ENCODE peak calls at places on chromosome 4, in nine cellular contexts. Q is SK-N-SH; V is HCT116; M is keratinocyte; J is kidney; R is WERI-Rb-1; L is CD8-positive, alpha-beta T cell; W is astrocyte of the cerebellum; I is uterus. D is an unnamed sample.

GRCh38 chr4:149549911-149550310 is 265.7 kb downstream of the IQCM start:
- DNase-seq in W (no peak), R (peak), I (no peak), J (no peak), V (no peak), Q (no peak), L (no peak), M (no peak), D (no peak)

GRCh38 chr4:182807841-182808548 is 109.2 kb downstream of the DCTD start:
- DNase-seq in V (no peak), Q (no peak), W (no peak), L (no peak), M (no peak), I (no peak), J (no peak), R (no peak), D (no peak)

GRCh38 chr4:53563824-53564223 is 27.5 kb downstream of the LNX1 start:
- DNase-seq in M (peak), I (no peak), L (no peak), W (peak), V (no peak), R (no peak), Q (no peak), J (no peak), D (no peak)

GRCh38 chr4:185119927-185120630 is 23.0 kb upstream of the SLC25A4 start:
- DNase-seq in W (no peak), R (no peak), M (no peak), Q (no peak), V (no peak), L (no peak), I (no peak), J (no peak), D (no peak)

GRCh38 chr4:55545681-55546632 is 752 bp downstream of the CLOCK start:
- DNase-seq in Q (peak), V (peak), M (no peak), W (peak), L (peak), J (peak), I (peak), R (peak), D (peak)

GRCh38 chr4:123561525-123561924 is 164.9 kb downstream of the SPRY1 start:
- DNase-seq in L (no peak), I (no peak), M (no peak), Q (no peak), J (no peak), W (no peak), R (no peak), V (no peak), D (no peak)

GRCh38 chr4:144288011-144288903 is 147.7 kb upstream of the GYPA start:
- DNase-seq in V (no peak), J (no peak), Q (no peak), R (peak), I (no peak), L (no peak), W (no peak), M (no peak), D (no peak)

GRCh38 chr4:43651991-43652390 is 759.5 kb downstream of the GRXCR1 start:
- DNase-seq in I (no peak), R (no peak), J (no peak), Q (no peak), L (no peak), M (no peak), W (no peak), V (no peak), D (no peak)

GRCh38 chr4:52572936-52573485 is 86.1 kb downstream of the USP46 start:
- DNase-seq in M (no peak), W (peak), J (no peak), V (no peak), R (no peak), L (no peak), Q (no peak), I (no peak), D (no peak)

GRCh38 chr4:121666091-121666679 is 30.6 kb downstream of the ANXA5 start:
- DNase-seq in J (no peak), Q (no peak), R (no peak), M (no peak), W (no peak), V (no peak), L (no peak), I (peak), D (no peak)

GRCh38 chr4:151641167-151641566 is 119.6 kb downstream of the GATB start:
- DNase-seq in W (no peak), I (no peak), Q (no peak), L (no peak), J (no peak), V (no peak), R (no peak), M (no peak), D (no peak)

GRCh38 chr4:87985097-87985886 is 9.8 kb downstream of the SPP1 start:
- DNase-seq in W (no peak), J (peak), I (no peak), R (peak), M (no peak), L (no peak), V (peak), Q (peak), D (peak)

GRCh38 chr4:71729856-71730255 is 54.0 kb downstream of the GC start:
- DNase-seq in J (no peak), W (no peak), L (no peak), I (no peak), Q (no peak), V (no peak), M (no peak), R (peak), D (no peak)

GRCh38 chr4:68180858-68181531 is 51.3 kb upstream of the TMPRSS11F start:
- DNase-seq in Q (no peak), J (no peak), I (no peak), W (no peak), M (peak), R (no peak), L (no peak), V (no peak), D (no peak)

GRCh38 chr4:128844931-128845330 is 35.4 kb downstream of the JADE1 start:
- DNase-seq in M (no peak), R (no peak), I (no peak), L (no peak), W (no peak), J (peak), Q (no peak), V (no peak), D (no peak)

GRCh38 chr4:133147365-133147821 is 1.7 kb upstream of the PCDH10 start:
- DNase-seq in J (peak), W (no peak), M (no peak), V (no peak), R (no peak), L (no peak), I (no peak), Q (no peak), D (peak)

GRCh38 chr4:133145241-133145640 is 3.9 kb upstream of the PCDH10 start:
- DNase-seq in L (no peak), W (no peak), M (no peak), J (no peak), R (no peak), Q (no peak), V (no peak), I (no peak), D (no peak)

GRCh38 chr4:133146192-133146573 is 2.9 kb upstream of the PCDH10 start:
- DNase-seq in W (no peak), J (no peak), V (no peak), L (no peak), Q (no peak), M (no peak), R (no peak), I (no peak), D (no peak)

GRCh38 chr4:133146574-133147198 is 2.4 kb upstream of the PCDH10 start:
- DNase-seq in M (no peak), I (peak), Q (peak), L (no peak), V (no peak), R (peak), W (no peak), J (peak), D (peak)

GRCh38 chr4:133145758-133146157 is 3.3 kb upstream of the PCDH10 start:
- DNase-seq in W (no peak), Q (no peak), M (no peak), I (no peak), J (no peak), V (no peak), R (no peak), L (no peak), D (no peak)
- H3K4me3 ChIP-seq in W (peak), Q (peak), M (no peak), I (no peak), J (no peak), V (no peak), R (peak), L (no peak), D (no peak)

DNA sequence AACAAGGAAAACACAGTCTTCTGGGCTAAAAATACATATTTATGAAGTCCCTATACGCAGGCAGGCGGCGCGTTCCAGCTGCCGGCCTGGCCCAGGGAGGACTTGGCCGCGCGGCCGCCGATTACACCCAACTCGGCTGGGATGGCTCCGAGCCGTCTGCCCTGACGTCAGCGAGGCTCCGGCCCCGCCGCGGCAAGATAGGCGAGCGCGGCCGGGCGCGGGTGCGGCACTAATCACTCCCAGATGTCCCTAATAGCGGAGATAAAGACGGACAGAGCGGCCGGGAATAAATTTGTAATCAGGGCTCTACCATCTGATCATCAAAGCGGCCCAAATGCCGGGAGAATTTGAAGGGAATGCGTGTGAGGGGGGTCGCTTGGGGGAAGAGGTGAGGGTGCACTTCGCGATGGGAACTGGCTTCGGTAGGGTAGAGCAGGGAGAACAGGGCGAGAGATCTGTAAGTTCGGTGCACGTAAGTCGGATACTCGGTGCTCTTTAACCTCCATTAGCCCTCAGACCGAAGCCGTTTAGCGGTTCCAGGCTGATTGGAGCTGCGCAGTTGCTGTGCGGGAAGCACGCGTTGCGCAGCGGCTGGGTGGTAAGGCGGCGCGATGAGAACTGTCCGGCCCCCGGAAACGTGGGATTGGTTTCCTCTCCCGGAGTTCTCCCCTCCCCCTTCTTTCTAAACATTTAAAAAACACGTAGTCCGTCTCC is 7.7 kb downstream of the HAND2 start:
- DNase-seq in J (peak), M (no peak), R (peak), L (no peak), V (no peak), Q (peak), W (peak), I (peak), D (peak)
- H3K4me3 ChIP-seq in J (no peak), M (peak), R (peak), L (no peak), V (no peak), Q (peak), W (peak), I (peak), D (peak)

GRCh38 chr4:147163311-147163710 is 217.6 kb upstream of the TTC29 start:
- DNase-seq in W (no peak), L (no peak), J (no peak), I (no peak), V (no peak), M (no peak), R (no peak), Q (no peak), D (no peak)

GRCh38 chr4:147160908-147161513 is 215.3 kb upstream of the TTC29 start:
- DNase-seq in W (peak), J (no peak), I (no peak), Q (peak), M (peak), L (no peak), V (peak), R (peak), D (no peak)

GRCh38 chr4:147157860-147158701 is 212.4 kb upstream of the TTC29 start:
- DNase-seq in J (peak), I (peak), Q (peak), M (no peak), L (no peak), W (peak), R (peak), V (no peak), D (peak)
- H3K4me3 ChIP-seq in J (peak), I (peak), Q (peak), M (peak), L (no peak), W (peak), R (peak), V (no peak), D (peak)

GRCh38 chr4:76952071-76952470 is 2.5 kb downstream of the SEPTIN11 start:
- DNase-seq in W (no peak), Q (no peak), J (no peak), L (no peak), R (no peak), M (no peak), V (no peak), I (no peak), D (no peak)
- H3K4me3 ChIP-seq in W (peak), Q (peak), J (no peak), L (no peak), R (no peak), M (no peak), V (no peak), I (no peak), D (no peak)

GRCh38 chr4:11904117-11904535 is 475.4 kb upstream of the HS3ST1 start:
- DNase-seq in L (no peak), M (no peak), R (no peak), Q (no peak), W (no peak), J (peak), I (peak), V (no peak), D (peak)

GRCh38 chr4:11908712-11909111 is 480.0 kb upstream of the HS3ST1 start:
- DNase-seq in L (no peak), Q (no peak), J (no peak), I (no peak), R (no peak), M (no peak), V (no peak), W (no peak), D (no peak)

GRCh38 chr4:11904991-11905760 is 476.5 kb upstream of the HS3ST1 start:
- DNase-seq in L (no peak), Q (no peak), M (no peak), J (peak), I (no peak), W (no peak), V (no peak), R (no peak), D (no peak)

GRCh38 chr4:11910780-11911179 is 482.1 kb upstream of the HS3ST1 start:
- DNase-seq in R (no peak), M (no peak), Q (no peak), J (no peak), V (no peak), L (no peak), I (no peak), W (no peak), D (no peak)

GRCh38 chr4:11908205-11908604 is 479.5 kb upstream of the HS3ST1 start:
- DNase-seq in M (no peak), I (no peak), R (no peak), L (no peak), Q (no peak), W (no peak), V (no peak), J (no peak), D (no peak)
- H3K4me3 ChIP-seq in M (no peak), I (no peak), R (no peak), L (no peak), Q (no peak), W (no peak), V (no peak), J (no peak), D (no peak)

DNA sequence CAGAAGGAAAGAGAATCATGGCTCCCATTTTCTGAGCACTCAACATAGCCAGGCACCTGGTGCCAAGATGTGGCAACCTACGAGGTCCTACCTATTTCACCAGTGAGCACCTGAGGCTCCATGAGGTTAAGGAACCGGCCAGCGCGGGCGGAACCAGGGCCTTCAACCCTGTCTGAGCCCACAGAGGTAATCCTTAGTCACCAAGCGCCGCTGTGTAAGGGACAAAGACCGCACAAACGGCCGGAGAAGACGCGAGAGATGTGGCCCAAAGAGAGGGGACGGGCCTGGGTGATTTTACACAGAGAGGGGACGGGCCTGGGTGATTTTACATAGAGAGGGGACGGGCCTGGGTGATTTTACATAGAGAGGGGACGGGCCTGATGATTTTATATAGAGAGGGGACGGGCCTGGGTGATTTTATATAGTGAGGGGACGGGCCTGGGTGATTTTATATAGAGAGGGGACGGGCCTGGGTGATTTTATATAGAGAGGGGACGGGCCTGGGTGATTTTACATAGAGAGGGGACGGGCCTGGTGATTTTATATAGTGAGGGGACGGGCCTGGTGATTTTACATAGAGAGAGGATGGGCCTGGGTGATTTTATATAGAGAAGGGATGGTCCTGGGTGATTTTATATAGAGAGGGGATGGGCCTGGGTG is 114.2 kb downstream of the SMIM20 start:
- DNase-seq in L (no peak), W (no peak), M (no peak), V (no peak), Q (no peak), R (no peak), J (no peak), I (no peak), D (no peak)
- H3K4me3 ChIP-seq in L (no peak), W (no peak), M (no peak), V (no peak), Q (no peak), R (no peak), J (no peak), I (no peak), D (no peak)

DNA sequence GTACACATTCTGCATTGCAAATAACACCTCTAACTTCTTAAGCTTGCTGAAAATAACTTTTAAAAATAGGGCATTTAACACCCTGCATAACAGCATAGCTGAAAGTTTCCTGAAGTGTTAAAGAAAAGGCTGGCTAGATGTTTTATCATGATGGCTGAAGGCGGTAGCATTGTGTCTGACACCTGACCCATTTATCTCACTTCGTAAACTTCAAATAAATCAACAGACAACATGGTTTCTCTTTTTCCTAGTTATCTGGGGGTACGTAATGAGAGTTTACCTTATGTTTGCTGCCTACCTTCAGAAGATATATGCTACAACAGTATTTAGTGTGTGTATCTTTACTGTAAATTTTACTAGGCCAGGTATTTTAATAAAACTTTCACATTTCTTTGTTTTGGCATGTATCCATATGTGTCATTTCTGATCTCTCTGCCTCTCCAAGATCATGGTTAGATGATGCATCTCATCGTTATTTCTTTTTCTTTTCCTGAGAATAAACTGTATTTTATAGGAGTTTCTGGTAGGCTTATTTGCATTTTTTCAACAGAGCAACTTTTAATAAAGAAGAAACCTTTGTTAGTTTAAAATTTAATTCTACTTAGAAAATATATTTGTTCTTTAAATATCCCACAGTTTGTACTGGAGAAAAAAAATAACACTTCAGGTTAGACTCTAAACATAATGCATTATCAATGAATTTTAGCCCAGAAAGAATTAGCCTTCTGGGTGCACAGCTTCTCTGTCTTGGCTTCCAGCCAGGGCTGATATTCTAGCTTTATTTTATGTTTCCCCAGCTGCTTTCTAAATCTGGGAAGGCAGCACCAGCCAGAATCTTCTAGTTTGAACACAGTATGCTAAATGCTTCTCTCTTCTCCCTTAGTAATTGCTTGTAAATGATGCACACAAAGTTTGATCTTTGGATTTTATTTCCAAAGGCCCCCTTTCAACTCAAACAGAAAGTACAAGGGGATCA is 2.9 kb downstream of the NDST4 start:
- DNase-seq in I (no peak), L (no peak), R (no peak), Q (no peak), J (no peak), V (no peak), W (no peak), M (no peak), D (no peak)
- H3K4me3 ChIP-seq in I (no peak), L (no peak), R (no peak), Q (no peak), J (no peak), V (no peak), W (no peak), M (no peak), D (no peak)

GRCh38 chr4:36128689-36129088 is 115.6 kb downstream of the ARAP2 start:
- DNase-seq in W (no peak), V (no peak), J (no peak), L (no peak), R (no peak), I (no peak), M (no peak), Q (no peak), D (no peak)
- H3K4me3 ChIP-seq in W (no peak), V (no peak), J (no peak), L (no peak), R (no peak), I (no peak), M (no peak), Q (no peak), D (no peak)

GRCh38 chr4:181548873-181549541 is 694.2 kb upstream of the TENM3 start:
- DNase-seq in W (peak), R (no peak), L (no peak), I (no peak), J (no peak), M (peak), V (peak), Q (no peak), D (no peak)
- H3K4me3 ChIP-seq in W (no peak), R (no peak), L (no peak), I (no peak), J (no peak), M (peak), V (no peak), Q (peak), D (no peak)

D was measured in aorta.